ENCODE peak calls at places on chromosomes 1 and 21, in four cellular contexts. V is K562, D is GM12878, Y is HepG2. K is an unnamed sample.
A peak's percentile ranks its signal among the peaks of the same experiment; 100 is the strongest.

GRCh38 chr1:64186138-64186897 is 17.1 kb upstream of the UBE2U start:
- DNase-seq in V (no peak), D (no peak), Y (no peak), K (no peak)

GRCh38 chr1:240888039-240888786 is 276.3 kb upstream of the GREM2 start:
- DNase-seq in V (peak; percentile 57), D (no peak), Y (peak; percentile 12), K (peak; percentile 36)

GRCh38 chr1:170836146-170836545 is 99.2 kb upstream of the MROH9 start:
- DNase-seq in V (no peak), D (no peak), Y (no peak), K (no peak)

GRCh38 chr1:12544992-12545391 is 73.0 kb downstream of the DHRS3 start:
- DNase-seq in V (no peak), D (no peak), Y (no peak), K (peak; percentile 85)

GRCh38 chr1:33349081-33349759 is 28.3 kb upstream of the A3GALT2 start:
- DNase-seq in V (peak; percentile 76), D (no peak), Y (no peak), K (peak; percentile 40)

GRCh38 chr21:45289655-45290515 is 2.2 kb upstream of the POFUT2 start:
- DNase-seq in V (no peak), D (no peak), Y (no peak), K (no peak)

GRCh38 chr21:46621457-46622182 is 13.9 kb upstream of the PRMT2 start:
- DNase-seq in V (peak; percentile 1), D (no peak), Y (peak; percentile 85), K (no peak)

GRCh38 chr1:108000620-108001105 is 35.7 kb upstream of the VAV3 start:
- DNase-seq in V (no peak), D (no peak), Y (peak; percentile 11), K (peak; percentile 87)

GRCh38 chr1:193211539-193211938 is 25.1 kb upstream of the B3GALT2 start:
- DNase-seq in V (no peak), D (peak; percentile 19), Y (peak; percentile 25), K (peak; percentile 11)

GRCh38 chr1:190835658-190836057 is 358.0 kb upstream of the BRINP3 start:
- DNase-seq in V (no peak), D (no peak), Y (no peak), K (no peak)

GRCh38 chr21:28018741-28019669 is 973.7 kb downstream of the LTN1 start:
- DNase-seq in V (no peak), D (no peak), Y (no peak), K (no peak)

GRCh38 chr1:213982814-213983588 is 4.8 kb upstream of the PROX1 start:
- DNase-seq in V (no peak), D (no peak), Y (no peak), K (peak; percentile 55)

GRCh38 chr1:33369764-33370163 is 48.9 kb upstream of the A3GALT2 start:
- DNase-seq in V (no peak), D (no peak), Y (no peak), K (no peak)

GRCh38 chr21:28256420-28256831 is 736.3 kb downstream of the LTN1 start:
- DNase-seq in V (no peak), D (no peak), Y (peak; percentile 94), K (no peak)

GRCh38 chr1:40834968-40835545 is 27.1 kb downstream of the CITED4 start:
- DNase-seq in V (no peak), D (no peak), Y (no peak), K (no peak)

GRCh38 chr1:238675241-238675640 is 711.1 kb upstream of the CHRM3 start:
- DNase-seq in V (no peak), D (no peak), Y (no peak), K (no peak)

GRCh38 chr1:40622936-40623629 is 42.4 kb downstream of the RIMS3 start:
- DNase-seq in V (no peak), D (no peak), Y (no peak), K (no peak)

GRCh38 chr1:32266926-32267645 is 16.0 kb downstream of the LCK start:
- DNase-seq in V (no peak), D (no peak), Y (peak; percentile 39), K (peak; percentile 95)

GRCh38 chr1:3695326-3696217 is 43.3 kb downstream of the TP73 start:
- DNase-seq in V (peak; percentile 83), D (no peak), Y (peak; percentile 10), K (peak; percentile 26)

GRCh38 chr1:161266836-161267235 is 8.3 kb downstream of the PCP4L1 start:
- DNase-seq in V (no peak), D (no peak), Y (no peak), K (no peak)

GRCh38 chr1:21174638-21175323 is 1.9 kb downstream of the EIF4G3 start:
- DNase-seq in V (no peak), D (no peak), Y (peak; percentile 29), K (peak; percentile 53)

GRCh38 chr1:247175458-247175857 is 3.6 kb upstream of the ZNF124 start:
- DNase-seq in V (no peak), D (no peak), Y (no peak), K (no peak)

GRCh38 chr21:32312321-32312720 is 13.7 kb downstream of the MRAP start:
- DNase-seq in V (no peak), D (no peak), Y (no peak), K (no peak)

GRCh38 chr21:44568667-44569556 is 4.6 kb upstream of the KRTAP10-4 start:
- DNase-seq in V (peak; percentile 37), D (no peak), Y (no peak), K (no peak)

GRCh38 chr1:100699744-100700143 is 19.8 kb upstream of the VCAM1 start:
- DNase-seq in V (no peak), D (no peak), Y (no peak), K (peak; percentile 35)

GRCh38 chr1:157566484-157567300 is 14.4 kb upstream of the FCRL5 start:
- DNase-seq in V (no peak), D (peak; percentile 75), Y (no peak), K (no peak)

GRCh38 chr1:168504064-168504837 is 39.5 kb downstream of the XCL2 start:
- DNase-seq in V (no peak), D (peak; percentile 60), Y (no peak), K (no peak)

GRCh38 chr1:89198081-89198480 is 661 bp downstream of the GBP4 start:
- DNase-seq in V (no peak), D (no peak), Y (no peak), K (peak; percentile 2)

GRCh38 chr1:196302981-196303380 is 305.3 kb downstream of the KCNT2 start:
- DNase-seq in V (no peak), D (no peak), Y (no peak), K (no peak)

GRCh38 chr1:24898909-24899439 is 31.1 kb downstream of the RUNX3 start:
- DNase-seq in V (no peak), D (no peak), Y (no peak), K (no peak)

GRCh38 chr1:24898152-24898908 is 31.7 kb downstream of the RUNX3 start:
- DNase-seq in V (peak; percentile 80), D (no peak), Y (no peak), K (peak; percentile 46)

GRCh38 chr1:24900985-24901781 is 28.9 kb downstream of the RUNX3 start:
- DNase-seq in V (no peak), D (no peak), Y (no peak), K (no peak)

GRCh38 chr1:24900486-24900849 is 29.6 kb downstream of the RUNX3 start:
- DNase-seq in V (no peak), D (no peak), Y (no peak), K (no peak)

DNA sequence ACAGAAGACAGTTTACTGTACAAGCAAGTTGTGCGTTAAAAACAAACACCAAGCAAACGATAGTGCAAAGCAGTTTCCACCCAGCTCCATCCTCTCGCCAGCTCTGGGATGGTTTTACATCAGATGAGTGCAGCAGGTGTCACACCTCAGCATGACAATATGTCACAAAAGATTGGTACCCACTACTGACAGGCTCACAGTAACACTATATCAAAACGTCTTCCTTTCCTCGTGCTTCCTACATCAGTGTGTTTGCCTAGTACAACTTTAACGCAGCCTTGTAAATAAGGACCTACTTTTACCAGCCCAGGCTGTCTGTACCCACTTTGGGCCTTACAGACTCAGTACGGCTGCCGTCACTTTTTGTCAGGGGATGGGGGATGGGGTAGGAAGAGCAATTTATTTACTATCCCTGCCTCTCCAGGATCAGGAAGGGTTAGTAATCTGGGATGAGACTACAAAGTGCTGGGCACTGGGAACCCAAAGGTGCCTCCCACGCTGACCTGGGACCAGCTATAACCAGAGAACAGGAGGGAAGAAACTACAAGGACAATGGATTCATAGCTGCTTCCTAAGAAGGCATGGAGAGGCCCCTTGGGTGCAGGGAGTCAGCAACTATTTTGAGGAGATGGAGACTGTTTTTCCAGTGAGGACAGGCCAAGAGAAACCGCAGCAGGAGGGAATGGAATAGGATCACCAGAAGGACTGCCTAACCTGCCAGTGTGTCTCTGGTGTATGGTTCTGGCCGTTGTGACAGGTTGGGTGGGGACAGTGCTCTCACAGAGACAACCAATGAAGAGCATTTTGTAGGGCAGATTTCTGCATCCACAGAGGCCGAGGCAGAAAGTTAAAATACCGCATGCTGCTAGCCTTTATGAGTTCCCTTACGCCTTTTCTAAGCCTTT is 30.2 kb downstream of the RUNX3 start:
- DNase-seq in V (no peak), D (no peak), Y (no peak), K (no peak)
- TF ChIP-seq MYC in V (no peak), D (no peak), Y (no peak), K (no peak)

DNA sequence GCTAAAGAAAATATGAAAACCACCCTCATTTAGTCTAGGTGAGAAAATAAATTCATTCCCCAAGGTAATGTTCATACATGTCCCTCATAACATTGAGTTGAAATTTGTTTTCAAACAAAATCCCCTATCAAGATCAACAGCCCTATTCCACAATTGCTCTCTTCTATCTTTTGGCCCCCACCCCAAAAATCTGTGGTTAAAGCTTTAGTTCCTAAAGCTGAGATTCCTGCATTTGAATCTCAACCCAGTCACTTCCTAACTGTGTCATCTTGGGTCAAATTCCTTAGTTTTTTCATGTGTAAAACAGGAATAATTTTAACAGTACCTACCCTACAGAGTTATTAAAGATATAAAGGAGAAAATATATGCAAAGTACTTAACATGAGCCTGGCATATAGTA is 22.0 kb downstream of the KIAA0319L start:
- DNase-seq in V (no peak), D (no peak), Y (no peak), K (no peak)
- TF ChIP-seq POLR2AphosphoS5 in V (no peak), D (no peak), Y (no peak), K (no peak)

DNA sequence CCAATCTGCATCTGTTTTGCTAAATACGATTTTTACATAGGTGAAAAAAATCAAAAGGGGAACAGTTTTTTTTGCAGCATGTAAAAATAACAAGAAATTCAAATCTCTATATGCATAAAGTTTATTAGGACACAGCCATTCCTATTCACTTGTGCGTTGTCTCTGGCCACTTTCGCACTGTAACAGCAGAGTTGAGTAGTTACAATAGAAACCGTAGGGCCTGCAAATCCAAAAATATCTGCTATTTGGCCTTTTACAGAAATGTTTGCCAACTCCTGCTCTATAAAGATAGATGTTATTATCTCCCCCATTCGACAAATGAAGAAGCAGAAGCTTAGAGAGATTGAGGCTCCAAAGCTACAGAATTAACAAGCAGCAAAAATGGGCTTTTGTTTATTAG is 5.5 kb downstream of the DYNLT5 start:
- DNase-seq in V (no peak), D (no peak), Y (no peak), K (no peak)
- H2AFZ ChIP-seq in V (peak overlapping the region; percentile 70), D (no peak overlapping the region), Y (no peak overlapping the region), K (no peak overlapping the region)

GRCh38 chr1:27575861-27576331 is 28.0 kb downstream of the AHDC1 start:
- DNase-seq in V (no peak), D (no peak), Y (peak; percentile 40), K (peak; percentile 56)
- TF ChIP-seq MYC in V (no peak), D (no peak), Y (no peak), K (no peak)

GRCh38 chr1:207868769-207869721 is 41.9 kb downstream of the CD34 start:
- DNase-seq in V (peak; percentile 84), D (no peak), Y (peak; percentile 41), K (peak; percentile 83)
- TF ChIP-seq POLR2AphosphoS5 in V (no peak), D (no peak), Y (no peak), K (peak; percentile 74)